ENCODE peak calls at places on chromosomes 16 and 17, in ten cellular contexts. M is WTC11, A is tibial artery, K is memory B cell, J is epithelial cell of proximal tubule, O is NCI-H1092, C is AG10803, H is foreskin fibroblast, W is fibroblast of lung, X is Ammon's horn. I is an unnamed sample.

GRCh38 chr16:78984887-78985464 is 615.6 kb downstream of the MAF start:
- DNase-seq in J (no peak), O (no peak), H (no peak), K (no peak), M (no peak), A (no peak), X (peak), W (no peak), C (no peak), I (no peak)

GRCh38 chr17:74917430-74917829 is 5.6 kb downstream of the USH1G start:
- DNase-seq in W (no peak), C (no peak), M (peak), X (peak), A (no peak), K (no peak), H (no peak), O (no peak), J (no peak), I (no peak)

GRCh38 chr16:67438824-67439393 is 8.0 kb downstream of the HSD11B2 start:
- DNase-seq in X (no peak), J (no peak), A (no peak), K (no peak), H (no peak), W (no peak), M (no peak), C (no peak), O (no peak), I (no peak)

GRCh38 chr17:60526726-60527125 is 684 bp upstream of the APPBP2 start:
- DNase-seq in K (no peak), H (peak), A (no peak), O (no peak), X (no peak), W (peak), M (no peak), J (no peak), C (peak), I (no peak)

GRCh38 chr17:74601944-74602572 is 10.0 kb upstream of the CD300LD start:
- DNase-seq in W (peak), X (peak), A (no peak), J (no peak), M (peak), C (peak), H (peak), O (peak), K (no peak), I (no peak)

GRCh38 chr16:83682126-83682857 is 125.5 kb upstream of the HSBP1 start:
- DNase-seq in W (no peak), J (no peak), X (no peak), A (no peak), K (no peak), C (peak), H (no peak), O (no peak), M (no peak), I (no peak)

GRCh38 chr16:69109486-69110270 is 4.2 kb downstream of the HAS3 start:
- DNase-seq in C (no peak), J (no peak), X (no peak), H (no peak), M (no peak), W (no peak), O (no peak), K (no peak), A (peak), I (no peak)

GRCh38 chr16:88758227-88758943 is 26.6 kb downstream of the PIEZO1 start:
- DNase-seq in K (no peak), M (no peak), C (no peak), H (no peak), X (no peak), A (no peak), O (no peak), W (no peak), J (no peak), I (no peak)

GRCh38 chr17:3984719-3985444 is 20.6 kb upstream of the ATP2A3 start:
- DNase-seq in X (no peak), C (no peak), K (no peak), W (no peak), J (no peak), A (no peak), M (no peak), O (no peak), H (no peak), I (no peak)

GRCh38 chr17:43822566-43823190 is 10.3 kb downstream of the MPP3 start:
- DNase-seq in X (no peak), W (no peak), O (no peak), M (no peak), K (no peak), A (no peak), H (no peak), C (no peak), J (no peak), I (no peak)